ENCODE peak calls at places on chromosome 21, in six cellular contexts. T is lower lobe of right lung, I is upper lobe of right lung, X is pancreas, Z is GM23338, H is neural progenitor cell. F is an unnamed sample. For H3K36me3, the result is how much of the 10 kb centered on the place peaks cover.

GRCh38 chr21:8994640-8995511 is 1526.5 kb upstream of the TPTE start:
- DNase-seq in T (no peak), I (no peak), X (no peak), Z (peak), H (no peak), F (no peak)

GRCh38 chr21:30102881-30103280 is 63.7 kb downstream of the CLDN17 start:
- DNase-seq in T (no peak), I (no peak), X (no peak), Z (no peak), H (peak), F (no peak)

GRCh38 chr21:45404726-45405270 is at the start of gene COL18A1:
- DNase-seq in T (peak), I (peak), X (peak), Z (peak), H (peak), F (peak)

GRCh38 chr21:44537930-44538911 is 1.8 kb downstream of the KRTAP10-1 start:
- DNase-seq in T (peak), I (peak), X (no peak), Z (no peak), H (no peak), F (no peak)

GRCh38 chr21:39363607-39364555 is 15.0 kb upstream of the HMGN1 start:
- DNase-seq in T (no peak), I (no peak), X (no peak), Z (no peak), H (no peak), F (no peak)

GRCh38 chr21:35925497-35925896 is 134.8 kb downstream of the SETD4 start:
- DNase-seq in T (no peak), I (no peak), X (peak), Z (no peak), H (no peak), F (peak)

GRCh38 chr21:16588433-16588860 is 858.7 kb downstream of the USP25 start:
- DNase-seq in T (peak), I (peak), X (peak), Z (peak), H (peak), F (peak)

GRCh38 chr21:46153259-46154154 is 1.9 kb downstream of the FTCD start:
- DNase-seq in T (peak), I (peak), X (peak), Z (peak), H (peak), F (peak)

GRCh38 chr21:27681038-27681437 is 714.1 kb upstream of the ADAMTS5 start:
- DNase-seq in T (no peak), I (no peak), X (no peak), Z (no peak), H (no peak), F (no peak)

GRCh38 chr21:33019516-33019884 is 6.2 kb upstream of the OLIG2 start:
- DNase-seq in T (no peak), I (no peak), X (no peak), Z (no peak), H (no peak), F (no peak)

GRCh38 chr21:46172863-46173528 is 11.3 kb downstream of the SPATC1L start:
- DNase-seq in T (no peak), I (peak), X (no peak), Z (no peak), H (no peak), F (no peak)

GRCh38 chr21:46122758-46123683 is 25.1 kb downstream of the COL6A2 start:
- DNase-seq in T (peak), I (peak), X (no peak), Z (no peak), H (no peak), F (peak)

GRCh38 chr21:45325206-45326168 is 37.8 kb upstream of the POFUT2 start:
- DNase-seq in T (peak), I (peak), X (peak), Z (no peak), H (no peak), F (no peak)

GRCh38 chr21:38852708-38853107 is 47.0 kb downstream of the ETS2 start:
- DNase-seq in T (no peak), I (no peak), X (no peak), Z (no peak), H (no peak), F (no peak)

GRCh38 chr21:38284221-38284620 is 27.4 kb downstream of the KCNJ15 start:
- DNase-seq in T (no peak), I (no peak), X (no peak), Z (no peak), H (no peak), F (no peak)

GRCh38 chr21:16535100-16535418 is 805.3 kb downstream of the USP25 start:
- DNase-seq in T (peak), I (peak), X (peak), Z (no peak), H (peak), F (peak)

GRCh38 chr21:16423921-16424320 is 694.1 kb downstream of the USP25 start:
- DNase-seq in T (no peak), I (no peak), X (no peak), Z (no peak), H (no peak), F (no peak)

GRCh38 chr21:38170283-38170682 is 86.5 kb upstream of the KCNJ15 start:
- DNase-seq in T (peak), I (no peak), X (no peak), Z (peak), H (peak), F (no peak)

GRCh38 chr21:38646213-38646837 is 148.0 kb upstream of the ERG start:
- DNase-seq in T (no peak), I (no peak), X (no peak), Z (no peak), H (no peak), F (no peak)

GRCh38 chr21:44957901-44958451 is 18.1 kb downstream of the SLX9 start:
- DNase-seq in T (peak), I (no peak), X (no peak), Z (no peak), H (no peak), F (no peak)

GRCh38 chr21:17462276-17462981 is 50.4 kb upstream of the CXADR start:
- DNase-seq in T (no peak), I (no peak), X (peak), Z (no peak), H (no peak), F (no peak)

GRCh38 chr21:33168886-33169285 is 60.9 kb upstream of the IFNAR2 start:
- DNase-seq in T (no peak), I (no peak), X (no peak), Z (no peak), H (no peak), F (no peak)

GRCh38 chr21:27581168-27581567 is 614.3 kb upstream of the ADAMTS5 start:
- DNase-seq in T (no peak), I (no peak), X (no peak), Z (no peak), H (no peak), F (no peak)

GRCh38 chr21:15774590-15774989 is 44.8 kb downstream of the USP25 start:
- DNase-seq in T (no peak), I (no peak), X (no peak), Z (no peak), H (no peak), F (no peak)

GRCh38 chr21:15209224-15209623 is 144.4 kb upstream of the NRIP1 start:
- DNase-seq in T (no peak), I (no peak), X (no peak), Z (no peak), H (no peak), F (no peak)

GRCh38 chr21:28018741-28019669 is 973.7 kb downstream of the LTN1 start:
- DNase-seq in T (no peak), I (no peak), X (peak), Z (peak), H (no peak), F (no peak)

GRCh38 chr21:45892156-45892919 is 89.2 kb upstream of the COL6A1 start:
- DNase-seq in T (peak), I (no peak), X (no peak), Z (no peak), H (no peak), F (no peak)

GRCh38 chr21:17819878-17820232 is 699 bp upstream of the C21orf91 start:
- DNase-seq in T (no peak), I (no peak), X (peak), Z (peak), H (no peak), F (no peak)

GRCh38 chr21:45935628-45936027 is 45.9 kb upstream of the COL6A1 start:
- DNase-seq in T (no peak), I (no peak), X (no peak), Z (peak), H (peak), F (no peak)

GRCh38 chr21:24118738-24119470 is 1488.4 kb downstream of the MRPL39 start:
- DNase-seq in T (no peak), I (no peak), X (no peak), Z (no peak), H (no peak), F (no peak)

GRCh38 chr21:46111857-46112730 is 14.2 kb downstream of the COL6A2 start:
- DNase-seq in T (peak), I (peak), X (peak), Z (no peak), H (no peak), F (peak)

GRCh38 chr21:35506352-35506751 is 457.2 kb upstream of the RUNX1 start:
- DNase-seq in T (no peak), I (no peak), X (no peak), Z (peak), H (no peak), F (no peak)

GRCh38 chr21:45080639-45081414 is 6.4 kb downstream of the ADARB1 start:
- DNase-seq in T (no peak), I (no peak), X (no peak), Z (no peak), H (no peak), F (peak)

GRCh38 chr21:39016740-39017315 is 166.4 kb downstream of the PSMG1 start:
- DNase-seq in T (peak), I (no peak), X (no peak), Z (no peak), H (no peak), F (no peak)

GRCh38 chr21:29104239-29104708 is 26.2 kb upstream of the MAP3K7CL start:
- DNase-seq in T (no peak), I (no peak), X (no peak), Z (no peak), H (peak), F (no peak)

GRCh38 chr21:14306143-14306907 is 76.6 kb downstream of the HSPA13 start:
- DNase-seq in T (no peak), I (no peak), X (no peak), Z (no peak), H (no peak), F (no peak)

GRCh38 chr21:29513535-29513934 is 214.8 kb downstream of the BACH1 start:
- DNase-seq in T (no peak), I (no peak), X (no peak), Z (no peak), H (no peak), F (no peak)

GRCh38 chr21:45366931-45367401 is 38.0 kb upstream of the COL18A1 start:
- DNase-seq in T (no peak), I (no peak), X (no peak), Z (no peak), H (no peak), F (peak)

GRCh38 chr21:26125433-26126167 is 45.0 kb downstream of the APP start:
- DNase-seq in T (no peak), I (no peak), X (no peak), Z (no peak), H (no peak), F (no peak)
- H3K27ac ChIP-seq in T (no peak), I (no peak), X (peak), Z (peak), H (no peak), F (no peak)

DNA sequence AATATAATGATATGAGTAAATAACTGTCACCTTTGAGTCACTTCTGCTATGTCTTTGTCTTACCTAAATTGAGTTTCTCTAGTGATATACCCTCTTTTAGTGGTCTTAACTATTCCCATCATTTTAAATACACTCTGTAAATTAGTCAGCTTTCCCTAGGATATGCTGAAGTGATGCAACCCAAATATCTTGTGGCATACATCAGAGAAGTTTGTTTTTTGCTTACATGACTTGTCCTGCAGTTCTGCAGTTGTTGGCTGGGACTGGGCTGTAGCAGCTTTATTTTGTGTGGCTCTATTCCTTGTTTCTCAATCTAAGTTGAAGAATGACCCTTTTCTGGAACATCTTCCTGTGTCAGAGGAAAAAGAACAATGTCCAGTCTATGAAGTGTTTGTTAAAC is 76.4 kb downstream of the TTC3 start:
- DNase-seq in T (no peak), I (no peak), X (no peak), Z (no peak), H (no peak), F (no peak)
- H3K36me3 ChIP-seq in T (half or more), I (half or more), X (under half), Z (under half), H (under half), F (under half)

GRCh38 chr21:25383545-25383944 is 223.7 kb downstream of the MRPL39 start:
- DNase-seq in T (no peak), I (no peak), X (no peak), Z (no peak), H (no peak), F (no peak)
- H3K4me3 ChIP-seq in T (no peak), I (no peak), X (no peak), Z (no peak), H (no peak), F (no peak)

GRCh38 chr21:34345091-34345871 is 18.5 kb upstream of the KCNE2 start:
- DNase-seq in T (no peak), I (no peak), X (no peak), Z (no peak), H (no peak), F (no peak)
- H3K27ac ChIP-seq in T (peak), I (peak), X (no peak), Z (no peak), H (no peak), F (peak)

DNA sequence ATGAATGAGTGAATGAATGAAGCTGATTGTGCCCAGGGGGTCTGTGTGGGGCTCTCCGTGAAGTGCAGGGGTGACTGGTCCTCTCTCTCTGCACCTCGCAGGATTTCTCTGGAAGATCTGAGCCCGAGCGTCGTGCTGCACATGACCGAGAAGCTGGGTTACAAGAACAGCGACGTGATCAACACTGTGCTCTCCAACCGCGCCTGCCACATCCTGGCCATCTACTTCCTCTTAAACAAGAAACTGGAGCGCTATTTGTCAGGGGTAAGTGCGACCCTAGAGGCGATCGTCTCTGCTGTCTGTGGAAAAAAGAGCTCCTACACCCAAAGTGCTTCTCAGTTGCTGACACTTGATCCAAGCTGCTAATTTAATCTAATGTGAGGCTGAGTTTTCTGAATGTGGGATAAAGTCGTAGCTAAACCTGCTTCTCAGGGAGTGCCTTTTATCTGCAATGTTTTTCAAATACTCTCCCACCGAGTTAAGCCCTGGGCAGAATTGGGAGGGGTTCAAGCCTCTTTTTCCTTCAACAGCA is 101.7 kb downstream of the HUNK start:
- DNase-seq in T (no peak), I (no peak), X (no peak), Z (peak), H (peak), F (no peak)
- H3K36me3 ChIP-seq in T (under half), I (under half), X (under half), Z (under half), H (under half), F (under half)

GRCh38 chr21:42350899-42351543 is at the start of gene TFF2:
- DNase-seq in T (no peak), I (peak), X (no peak), Z (no peak), H (no peak), F (no peak)
- H3K4me3 ChIP-seq in T (no peak), I (no peak), X (no peak), Z (no peak), H (no peak), F (no peak)

GRCh38 chr21:20997308-20997632 is 939 bp upstream of the NCAM2 start:
- DNase-seq in T (no peak), I (no peak), X (peak), Z (peak), H (peak), F (no peak)
- H3K27ac ChIP-seq in T (no peak), I (no peak), X (no peak), Z (no peak), H (no peak), F (no peak)

GRCh38 chr21:40952551-40953330 is 105.8 kb upstream of the DSCAM start:
- DNase-seq in T (no peak), I (no peak), X (no peak), Z (no peak), H (no peak), F (no peak)
- H3K36me3 ChIP-seq in T (under half), I (under half), X (under half), Z (under half), H (under half), F (under half)

DNA sequence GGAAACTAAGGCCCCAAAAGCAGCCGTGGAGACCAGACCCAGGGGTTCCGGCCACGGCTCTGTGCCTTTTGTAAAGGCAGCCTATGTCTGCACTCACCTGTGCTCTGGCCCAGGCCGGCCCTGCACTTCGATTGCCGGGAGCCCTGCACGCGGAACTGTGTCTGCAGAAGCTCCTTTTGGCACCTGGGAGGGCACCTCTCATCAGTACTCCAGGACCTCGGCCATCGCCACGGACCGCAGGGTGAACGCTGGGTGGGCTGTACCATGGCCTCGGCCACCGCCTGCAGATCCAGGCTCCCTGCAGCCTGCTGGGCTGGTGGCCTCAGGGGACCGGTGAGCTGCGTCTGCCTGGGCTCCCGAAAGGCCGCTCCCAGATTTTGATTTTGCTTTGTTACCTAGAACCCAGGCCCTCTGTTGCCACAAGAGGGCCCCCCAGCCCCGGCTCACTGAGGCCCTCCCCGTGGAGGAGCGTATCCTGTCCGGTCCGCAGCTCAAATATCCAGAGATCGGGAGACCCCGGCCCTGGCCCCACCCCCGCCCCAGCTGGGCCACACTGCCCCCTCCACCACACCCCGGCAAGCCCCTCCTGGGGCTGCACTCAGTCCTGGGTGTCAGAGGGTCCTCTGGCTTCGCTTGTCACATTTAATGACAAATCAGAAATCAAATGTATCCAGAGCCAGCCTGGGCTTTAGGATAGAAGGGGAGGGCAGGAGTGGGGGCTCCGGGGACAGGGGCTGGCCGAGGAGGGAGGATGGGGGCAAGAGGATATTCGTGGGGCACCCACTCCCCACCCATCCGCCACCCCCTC is 60.2 kb upstream of the PDE9A start:
- DNase-seq in T (peak), I (peak), X (peak), Z (peak), H (peak), F (peak)
- H3K4me3 ChIP-seq in T (no peak), I (no peak), X (no peak), Z (peak), H (no peak), F (no peak)